ENCODE peak calls at places on chromosomes 13 and 19, in five cellular contexts. O is DMS79 treated with DMSO at 0.1 percent for 48 hours, U is T follicular helper cell, K is posterior cingulate gyrus, H is NCI-H510A. N is an unnamed sample.

GRCh38 chr19:29478578-29479565 is 46.9 kb upstream of the VSTM2B start:
- DNase-seq in K (peak), H (no peak), O (no peak), U (no peak), N (peak)

GRCh38 chr19:18697680-18698079 is 14.2 kb downstream of the CRTC1 start:
- DNase-seq in U (no peak), H (peak), K (no peak), O (peak), N (peak)

GRCh38 chr19:8209965-8210659 is 942 bp downstream of the CERS4 start:
- DNase-seq in O (peak), K (no peak), U (no peak), H (no peak), N (no peak)

GRCh38 chr13:37139356-37139755 is 33.9 kb upstream of the CSNK1A1L start:
- DNase-seq in K (no peak), H (no peak), U (no peak), O (no peak), N (no peak)

GRCh38 chr13:27975579-27976361 is 6.7 kb upstream of the CDX2 start:
- DNase-seq in K (no peak), U (no peak), O (no peak), H (no peak), N (no peak)

GRCh38 chr19:6260912-6261636 is 18.7 kb downstream of the MLLT1 start:
- DNase-seq in O (no peak), H (no peak), K (no peak), U (peak), N (no peak)

GRCh38 chr19:14347999-14348889 is 33.0 kb upstream of the ADGRE5 start:
- DNase-seq in O (peak), U (peak), K (peak), H (no peak), N (no peak)

GRCh38 chr19:47518139-47518538 is 3.3 kb upstream of the NAPA start:
- DNase-seq in K (no peak), O (no peak), U (no peak), H (no peak), N (no peak)

GRCh38 chr13:36795463-36795862 is 23.6 kb upstream of the RFXAP start:
- DNase-seq in K (no peak), H (no peak), U (no peak), O (no peak), N (no peak)

GRCh38 chr19:50258918-50259372 is 55.5 kb downstream of the MYH14 start:
- DNase-seq in K (no peak), O (no peak), U (no peak), H (no peak), N (no peak)

GRCh38 chr19:16892868-16893685 is 4.3 kb downstream of the F2RL3 start:
- DNase-seq in O (no peak), U (no peak), H (no peak), K (no peak), N (no peak)

GRCh38 chr13:114059946-114060860 is 72.2 kb downstream of the RASA3 start:
- DNase-seq in K (no peak), H (no peak), O (no peak), U (no peak), N (no peak)

GRCh38 chr19:44757057-44757734 is 8.7 kb downstream of the BCL3 start:
- DNase-seq in O (no peak), H (no peak), U (no peak), K (no peak), N (no peak)

GRCh38 chr19:48230555-48231129 is 25.1 kb downstream of the CARD8 start:
- DNase-seq in H (no peak), U (no peak), K (no peak), O (no peak), N (no peak)

GRCh38 chr13:113756441-113757097 is 2.5 kb upstream of the TMEM255B start:
- DNase-seq in O (no peak), H (no peak), U (no peak), K (no peak), N (no peak)

GRCh38 chr13:24605923-24606372 is 74.3 kb upstream of the ATP12A start:
- DNase-seq in H (no peak), K (no peak), O (no peak), U (no peak), N (no peak)

GRCh38 chr19:4453232-4454179 is 4.1 kb downstream of the UBXN6 start:
- DNase-seq in K (no peak), H (no peak), U (no peak), O (no peak), N (no peak)

GRCh38 chr13:51323824-51324511 is 15.5 kb upstream of the SERPINE3 start:
- DNase-seq in O (no peak), K (no peak), U (no peak), H (no peak), N (no peak)

GRCh38 chr13:26502826-26503225 is 54.7 kb upstream of the WASF3 start:
- DNase-seq in K (no peak), H (no peak), O (no peak), U (no peak), N (no peak)

GRCh38 chr19:7515471-7516226 is at the start of gene ZNF358:
- DNase-seq in U (no peak), H (peak), K (peak), O (peak), N (no peak)

GRCh38 chr19:861756-862528 is 2.5 kb downstream of the CFD start:
- DNase-seq in K (no peak), U (peak), O (no peak), H (no peak), N (peak)

GRCh38 chr13:98445340-98446233 is 131.3 kb downstream of the STK24 start:
- DNase-seq in H (peak), O (peak), K (peak), U (peak), N (peak)

GRCh38 chr13:85093808-85094207 is 705.4 kb downstream of the SLITRK6 start:
- DNase-seq in K (no peak), H (no peak), U (no peak), O (no peak), N (no peak)

GRCh38 chr13:93227280-93227905 is 786 bp downstream of the GPC6 start:
- DNase-seq in H (peak), U (no peak), O (peak), K (peak), N (peak)

GRCh38 chr19:52786078-52786463 is 520 bp downstream of the ZNF600 start:
- DNase-seq in U (no peak), K (no peak), H (no peak), O (peak), N (no peak)

GRCh38 chr19:49214701-49215100 is 57.1 kb downstream of the TRPM4 start:
- DNase-seq in H (no peak), U (no peak), K (no peak), O (no peak), N (no peak)

GRCh38 chr19:11963566-11964355 is 1.1 kb upstream of the ZNF763 start:
- DNase-seq in O (peak), K (peak), H (no peak), U (peak), N (no peak)

GRCh38 chr19:787551-787950 is 9.7 kb upstream of the PTBP1 start:
- DNase-seq in U (no peak), O (no peak), K (no peak), H (no peak), N (no peak)

GRCh38 chr13:77544365-77544764 is 8.9 kb downstream of the SCEL start:
- DNase-seq in O (no peak), H (no peak), K (peak), U (no peak), N (no peak)

GRCh38 chr19:17601683-17602082 is 46.2 kb downstream of the COLGALT1 start:
- DNase-seq in H (no peak), U (no peak), O (no peak), K (no peak), N (no peak)

GRCh38 chr13:30191491-30192100 is 115.8 kb downstream of the KATNAL1 start:
- DNase-seq in K (no peak), O (no peak), U (no peak), H (no peak), N (no peak)

GRCh38 chr19:49847731-49848696 is 2.9 kb upstream of the PTOV1 start:
- DNase-seq in U (no peak), K (no peak), H (no peak), O (no peak), N (no peak)

GRCh38 chr13:100604909-100605308 is 16.3 kb upstream of the GGACT start:
- DNase-seq in H (no peak), K (no peak), O (no peak), U (no peak), N (no peak)

GRCh38 chr19:16141043-16141442 is 2.4 kb upstream of the HSH2D start:
- DNase-seq in U (no peak), H (no peak), K (no peak), O (no peak), N (no peak)

GRCh38 chr19:4064551-4065260 is 2.0 kb downstream of the ZBTB7A start:
- DNase-seq in O (no peak), U (peak), H (no peak), K (peak), N (no peak)

GRCh38 chr13:102870677-102871415 is 25.0 kb downstream of the ERCC5 start:
- DNase-seq in O (peak), H (no peak), K (peak), U (peak), N (peak)

N was measured in NCI-H2107.